ENCODE peak calls at places on chromosomes 6 and 20, in four cellular contexts. O is M059J, F is SK-MEL-5, C is DMS79. B is an unnamed sample.

GRCh38 chr6:106886922-106887797 is 87.4 kb downstream of the CD24 start:
- DNase-seq in O (no peak), F (no peak), C (no peak), B (peak; percentile 62)

GRCh38 chr6:121733216-121733615 is 297.8 kb downstream of the GJA1 start:
- DNase-seq in O (peak; percentile 37), F (no peak), C (no peak), B (no peak)

GRCh38 chr6:11012295-11012754 is 31.8 kb downstream of the ELOVL2 start:
- DNase-seq in O (no peak), F (no peak), C (no peak), B (no peak)

GRCh38 chr20:965956-966355 is 36.2 kb downstream of the RSPO4 start:
- DNase-seq in O (no peak), F (peak; percentile 49), C (no peak), B (no peak)

GRCh38 chr6:68635706-68636513 is 828 bp downstream of the ADGRB3 start:
- DNase-seq in O (peak; percentile 28), F (peak; percentile 59), C (no peak), B (peak; percentile 23)

GRCh38 chr20:13684566-13685222 is 46.0 kb upstream of the TASP1 start:
- DNase-seq in O (no peak), F (no peak), C (no peak), B (no peak)

GRCh38 chr6:154572592-154572991 is 62.1 kb upstream of the CNKSR3 start:
- DNase-seq in O (no peak), F (no peak), C (no peak), B (no peak)

GRCh38 chr20:50354690-50355592 is 155.2 kb upstream of the PTPN1 start:
- DNase-seq in O (peak; percentile 61), F (peak; percentile 32), C (no peak), B (no peak)

GRCh38 chr20:32743237-32744112 is at the start of gene COMMD7:
- DNase-seq in O (peak; percentile 52), F (peak; percentile 42), C (peak; percentile 24), B (peak; percentile 59)

GRCh38 chr6:137727206-137727605 is 139.9 kb upstream of the TNFAIP3 start:
- DNase-seq in O (no peak), F (no peak), C (no peak), B (no peak)

GRCh38 chr20:62427172-62428007 is at the start of gene RBBP8NL:
- DNase-seq in O (no peak), F (no peak), C (peak; percentile 95), B (peak; percentile 95)

GRCh38 chr6:143595256-143596036 is 82.3 kb upstream of the PHACTR2 start:
- DNase-seq in O (no peak), F (no peak), C (no peak), B (no peak)

GRCh38 chr20:9989066-9989724 is 45.6 kb upstream of the ANKEF1 start:
- DNase-seq in O (peak; percentile 52), F (no peak), C (no peak), B (no peak)

GRCh38 chr6:51541847-51542246 is 545.6 kb downstream of the PKHD1 start:
- DNase-seq in O (peak; percentile 54), F (peak; percentile 61), C (no peak), B (no peak)

GRCh38 chr6:87932361-87932760 is 115.3 kb upstream of the SPACA1 start:
- DNase-seq in O (no peak), F (no peak), C (no peak), B (peak; percentile 26)

B was measured in ELF-1.